ENCODE peak calls at places on chromosome 18, in nine cellular contexts. C, K, T, X, S, D, G, F and R are unnamed samples. For H3K9me3, the result is how much of the 10 kb centered on the place peaks cover.

GRCh38 chr18:32920796-32921787 is 148.3 kb upstream of the KLHL14 start:
- DNase-seq in S (no peak), X (no peak), C (no peak), K (no peak), G (no peak), T (no peak), F (peak), D (peak), R (no peak)

GRCh38 chr18:50662177-50662576 is 102.3 kb downstream of the MAPK4 start:
- DNase-seq in S (peak), D (peak), G (peak), K (no peak), T (peak), F (peak), X (peak), C (no peak), R (no peak)

GRCh38 chr18:36412778-36413177 is 115.3 kb downstream of the FHOD3 start:
- DNase-seq in X (no peak), T (no peak), S (no peak), C (no peak), G (peak), D (peak), F (peak), K (no peak), R (no peak)

GRCh38 chr18:37529863-37530262 is 35.7 kb downstream of the CELF4 start:
- DNase-seq in K (no peak), C (no peak), F (no peak), G (no peak), D (no peak), X (peak), S (no peak), T (no peak), R (no peak)

GRCh38 chr18:73461780-73462059 is 593.9 kb upstream of the NETO1 start:
- DNase-seq in X (no peak), K (no peak), S (no peak), D (peak), G (no peak), F (peak), T (no peak), C (no peak), R (no peak)

GRCh38 chr18:32735781-32736180 is 37.0 kb downstream of the KLHL14 start:
- DNase-seq in K (no peak), X (no peak), C (no peak), G (no peak), S (no peak), T (no peak), F (peak), D (peak), R (no peak)

GRCh38 chr18:56445422-56445821 is 193.0 kb downstream of the TXNL1 start:
- DNase-seq in G (no peak), D (no peak), X (no peak), K (no peak), C (no peak), T (no peak), F (no peak), S (no peak), R (no peak)

GRCh38 chr18:45291616-45292612 is 323.4 kb upstream of the SLC14A2 start:
- DNase-seq in K (no peak), F (peak), D (peak), S (no peak), G (no peak), C (no peak), X (no peak), T (no peak), R (no peak)

GRCh38 chr18:76988827-76989646 is 143.5 kb downstream of the MBP start:
- DNase-seq in G (no peak), T (no peak), F (no peak), S (no peak), D (no peak), C (no peak), X (no peak), K (no peak), R (no peak)

GRCh38 chr18:24027156-24027555 is 12.6 kb downstream of the TTC39C start:
- DNase-seq in C (peak), F (peak), T (no peak), G (no peak), D (peak), S (peak), X (no peak), K (no peak), R (no peak)

GRCh38 chr18:69819460-69819859 is 128.2 kb downstream of the CD226 start:
- DNase-seq in T (no peak), G (no peak), C (no peak), F (no peak), K (no peak), X (no peak), S (no peak), D (no peak), R (no peak)

GRCh38 chr18:36829362-36830140 is 624 bp downstream of the KIAA1328 start:
- DNase-seq in D (peak), F (no peak), C (no peak), G (no peak), K (no peak), X (no peak), T (no peak), S (no peak), R (no peak)

GRCh38 chr18:26865557-26865956 is at the start of gene AQP4:
- DNase-seq in C (peak), X (no peak), D (no peak), T (no peak), G (no peak), F (no peak), K (peak), S (no peak), R (no peak)

GRCh38 chr18:21289843-21290242 is 47.8 kb downstream of the GREB1L start:
- DNase-seq in S (no peak), F (no peak), C (no peak), G (no peak), K (no peak), D (no peak), X (no peak), T (no peak), R (no peak)

GRCh38 chr18:8232791-8233190 is 376.4 kb upstream of the RAB12 start:
- DNase-seq in T (no peak), K (no peak), F (no peak), S (no peak), C (no peak), D (no peak), X (no peak), G (no peak), R (no peak)

GRCh38 chr18:73774836-73775509 is 372.7 kb downstream of the FBXO15 start:
- DNase-seq in K (no peak), D (no peak), C (no peak), T (no peak), F (peak), G (no peak), X (no peak), S (peak), R (no peak)

GRCh38 chr18:14943486-14943885 is 195.5 kb downstream of the ANKRD30B start:
- DNase-seq in C (no peak), G (no peak), T (no peak), X (no peak), D (no peak), K (no peak), F (no peak), S (no peak), R (no peak)

GRCh38 chr18:49754866-49755265 is 58.5 kb downstream of the ACAA2 start:
- DNase-seq in G (no peak), S (no peak), T (no peak), K (no peak), D (peak), C (no peak), F (no peak), X (no peak), R (no peak)

GRCh38 chr18:70390366-70391090 is 101.7 kb downstream of the SOCS6 start:
- DNase-seq in D (peak), K (no peak), G (no peak), F (no peak), S (no peak), C (no peak), T (no peak), X (no peak), R (no peak)

GRCh38 chr18:56517761-56518160 is 120.6 kb downstream of the TXNL1 start:
- DNase-seq in F (no peak), T (no peak), K (no peak), D (no peak), C (no peak), S (no peak), X (no peak), G (no peak), R (no peak)

GRCh38 chr18:37568671-37569070 is 3.1 kb upstream of the CELF4 start:
- DNase-seq in G (no peak), T (no peak), C (no peak), F (no peak), S (no peak), X (no peak), K (no peak), D (no peak), R (no peak)

GRCh38 chr18:25298853-25299274 is 53.1 kb downstream of the ZNF521 start:
- DNase-seq in G (no peak), F (no peak), X (no peak), C (peak), T (peak), D (peak), S (no peak), K (no peak), R (no peak)

GRCh38 chr18:55462652-55463051 is 125.3 kb downstream of the TCF4 start:
- DNase-seq in F (no peak), T (no peak), D (no peak), K (no peak), G (no peak), X (no peak), C (no peak), S (no peak), R (no peak)

GRCh38 chr18:41818381-41819355 is 136.4 kb upstream of the PIK3C3 start:
- DNase-seq in K (no peak), G (no peak), F (no peak), D (no peak), S (no peak), T (no peak), X (no peak), C (no peak), R (no peak)

GRCh38 chr18:37847544-37847943 is 281.9 kb upstream of the CELF4 start:
- DNase-seq in T (no peak), F (no peak), S (no peak), D (no peak), G (no peak), C (no peak), X (no peak), K (no peak), R (no peak)

GRCh38 chr18:56373601-56374000 is 264.8 kb downstream of the TXNL1 start:
- DNase-seq in G (no peak), D (no peak), F (no peak), T (no peak), C (no peak), X (no peak), K (no peak), S (no peak), R (no peak)

GRCh38 chr18:3514312-3515216 is 64.6 kb downstream of the TGIF1 start:
- DNase-seq in T (no peak), D (peak), C (no peak), K (no peak), X (no peak), F (no peak), G (no peak), S (no peak), R (no peak)

GRCh38 chr18:61893971-61894750 is 1.4 kb upstream of the RNF152 start:
- DNase-seq in D (peak), C (peak), F (peak), K (peak), G (peak), T (peak), X (no peak), S (peak), R (peak)

GRCh38 chr18:51051105-51051712 is 21.2 kb downstream of the SMAD4 start:
- DNase-seq in D (peak), K (no peak), F (peak), S (no peak), X (peak), T (peak), C (no peak), G (peak), R (no peak)

GRCh38 chr18:54316071-54316820 is 41.4 kb downstream of the STARD6 start:
- DNase-seq in C (no peak), S (no peak), K (no peak), G (no peak), X (no peak), D (no peak), F (no peak), T (no peak), R (no peak)
- H3K27ac ChIP-seq in C (no peak), S (no peak), K (no peak), G (no peak), X (no peak), D (no peak), F (no peak), T (no peak), R (no peak)

DNA sequence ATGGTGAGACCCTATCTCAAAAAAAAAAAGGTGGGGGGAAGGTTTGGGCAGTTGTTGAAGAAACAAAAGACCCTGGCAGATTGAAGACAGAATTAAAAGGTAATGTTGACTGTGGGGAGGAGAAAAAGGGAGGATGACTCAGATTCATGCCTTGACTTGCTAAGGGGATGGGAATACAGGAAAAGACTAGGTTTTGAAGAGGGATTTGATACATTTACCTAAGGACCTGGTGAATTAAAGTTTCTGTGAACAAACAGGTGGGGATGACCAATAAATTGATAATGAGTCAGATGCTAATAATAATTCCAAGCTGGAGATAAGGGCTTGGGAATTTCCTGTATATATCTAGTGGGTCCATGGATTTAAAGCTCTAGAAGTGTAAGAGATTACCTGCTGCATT is 27.6 kb downstream of the TTR start:
- DNase-seq in F (no peak), C (no peak), X (no peak), S (no peak), D (no peak), T (no peak), G (no peak), K (no peak), R (no peak)
- H3K9me3 ChIP-seq in F (under half), C (under half), X (under half), S (under half), D (under half), T (under half), G (under half), K (under half), R (under half)

DNA sequence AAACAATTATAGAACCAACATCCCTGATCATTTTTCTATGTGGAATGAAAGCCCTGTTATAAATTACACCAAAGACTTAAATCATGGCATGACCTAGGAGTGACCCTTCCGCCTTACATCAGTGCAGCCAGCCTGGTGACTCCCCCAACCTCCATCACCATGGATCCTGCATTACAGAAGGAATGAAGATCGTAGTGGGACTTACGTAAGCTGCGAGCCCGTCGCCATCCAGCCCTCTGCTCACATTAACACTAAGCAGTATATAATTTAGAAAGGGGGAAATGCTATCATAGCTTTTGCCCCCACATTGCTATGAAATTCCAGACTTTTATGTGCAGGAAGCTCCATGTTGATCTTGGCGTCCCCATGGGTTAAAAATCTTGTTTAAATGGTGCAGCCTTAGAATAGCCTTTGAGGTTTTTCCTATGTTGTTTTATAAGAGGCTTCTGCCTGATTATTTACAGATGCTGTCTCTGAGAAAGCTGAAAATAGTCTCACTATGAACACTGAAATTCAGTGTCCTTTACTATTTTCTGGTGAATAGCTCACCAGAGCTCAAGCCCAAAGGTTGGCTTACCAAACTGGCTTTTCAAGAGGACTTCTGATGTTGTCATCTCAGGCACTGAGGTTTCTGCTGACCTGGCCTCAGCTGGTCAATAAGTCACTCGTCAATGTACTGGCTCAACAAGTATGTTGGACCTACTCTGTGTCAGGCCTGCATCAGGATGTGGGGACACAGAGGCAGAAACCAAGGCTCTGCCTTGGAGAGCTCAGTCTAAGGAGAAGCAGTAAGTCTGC is 76.2 kb downstream of the COLEC12 start:
- DNase-seq in C (no peak), D (peak), K (no peak), G (no peak), F (no peak), T (no peak), X (no peak), S (no peak), R (no peak)
- H3K27ac ChIP-seq in C (no peak), D (peak), K (no peak), G (no peak), F (no peak), T (no peak), X (no peak), S (no peak), R (no peak)

DNA sequence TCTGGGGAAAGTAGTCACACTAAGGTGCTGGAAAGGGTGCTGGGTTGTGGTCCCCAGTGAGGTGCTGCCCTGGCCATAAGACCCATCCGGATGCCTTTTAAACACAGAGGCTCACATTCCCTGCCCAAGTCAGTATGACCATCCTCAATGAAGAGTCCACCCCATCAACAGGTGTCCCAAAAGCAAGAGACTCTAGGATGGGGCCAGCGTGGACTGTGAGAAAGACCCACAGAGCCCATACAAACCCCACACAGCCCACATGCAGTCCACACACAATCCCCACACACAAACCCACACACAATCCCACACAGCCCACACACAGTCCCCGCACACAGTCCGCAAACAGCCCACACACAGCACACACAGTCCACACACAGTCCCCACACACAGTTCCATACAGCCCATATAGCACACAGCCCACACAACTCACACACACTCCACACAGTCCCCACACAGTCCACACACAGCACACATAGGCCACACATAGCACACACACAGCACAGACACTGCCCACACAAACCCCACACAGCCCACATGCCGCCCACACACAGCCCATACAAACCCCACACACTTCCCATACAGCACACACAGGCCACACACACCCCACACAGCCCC is 241.4 kb upstream of the SALL3 start:
- DNase-seq in K (no peak), T (no peak), X (no peak), S (no peak), D (no peak), G (no peak), C (no peak), F (no peak), R (no peak)
- H3K9me3 ChIP-seq in K (under half), T (under half), X (under half), S (under half), D (under half), G (under half), C (under half), F (under half), R (under half)

GRCh38 chr18:10928971-10929373 is 220.4 kb downstream of the PIEZO2 start:
- DNase-seq in T (no peak), X (peak), G (peak), F (no peak), S (no peak), D (peak), C (no peak), K (no peak), R (no peak)
- H3K27ac ChIP-seq in T (no peak), X (no peak), G (no peak), F (no peak), S (no peak), D (no peak), C (no peak), K (no peak), R (no peak)

DNA sequence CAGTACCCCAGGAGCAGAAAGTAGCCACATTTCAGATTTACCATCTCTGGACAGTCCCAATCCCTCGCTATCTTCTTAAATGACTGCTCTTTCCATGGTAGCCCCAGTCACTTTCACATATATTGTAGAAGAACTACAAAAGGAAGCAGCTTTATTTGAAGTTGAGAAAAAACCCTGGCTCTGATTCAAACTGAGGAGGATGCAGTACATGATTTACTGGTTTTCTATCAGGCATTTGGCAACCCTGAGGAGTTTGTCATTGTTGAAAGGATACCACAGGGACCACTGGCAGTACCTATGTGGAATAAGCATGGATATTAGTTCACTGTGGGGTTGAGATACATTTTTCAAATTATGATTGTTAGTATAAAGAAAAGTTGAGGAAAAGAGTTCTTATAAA is 640.9 kb upstream of the SETBP1 start:
- DNase-seq in C (no peak), K (no peak), X (no peak), F (no peak), T (no peak), D (no peak), S (no peak), G (no peak), R (no peak)
- H3K9me3 ChIP-seq in C (under half), K (under half), X (under half), F (under half), T (under half), D (under half), S (under half), G (under half), R (under half)

GRCh38 chr18:78621141-78621540 is 358.5 kb upstream of the SALL3 start:
- DNase-seq in D (no peak), K (no peak), X (no peak), T (no peak), C (no peak), S (no peak), G (no peak), F (no peak), R (no peak)

GRCh38 chr18:78625446-78625845 is 354.2 kb upstream of the SALL3 start:
- DNase-seq in X (no peak), K (no peak), G (no peak), T (no peak), C (no peak), F (no peak), D (no peak), S (no peak), R (no peak)

GRCh38 chr18:78624646-78625279 is 354.9 kb upstream of the SALL3 start:
- DNase-seq in D (no peak), F (no peak), T (no peak), C (no peak), G (no peak), K (no peak), S (no peak), X (no peak), R (no peak)

GRCh38 chr18:78622251-78622953 is 357.2 kb upstream of the SALL3 start:
- DNase-seq in C (no peak), G (no peak), T (no peak), X (no peak), S (no peak), D (no peak), K (no peak), F (no peak), R (no peak)

DNA sequence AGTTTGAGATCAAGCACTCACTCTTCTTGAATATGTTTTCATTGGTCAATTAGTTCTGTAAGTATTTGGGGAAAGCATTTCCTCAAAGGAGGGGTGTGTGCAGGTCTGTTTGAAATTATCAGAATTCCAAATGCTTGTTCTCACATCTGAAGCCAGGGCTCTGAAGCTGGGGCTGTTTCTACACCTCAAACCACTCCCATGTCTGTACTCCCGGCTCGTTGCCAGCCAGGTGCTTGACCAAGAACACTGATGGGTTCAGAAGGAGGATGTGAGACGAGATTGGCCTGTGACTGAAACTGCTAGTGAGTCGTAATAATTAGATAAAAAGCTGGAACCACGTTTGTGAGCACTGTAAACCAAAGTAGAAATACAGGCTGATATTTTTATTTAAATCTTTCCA is 356.5 kb upstream of the SALL3 start:
- DNase-seq in F (no peak), D (no peak), T (no peak), C (no peak), G (no peak), X (peak), K (peak), S (no peak), R (no peak)
- H3K27ac ChIP-seq in F (no peak), D (no peak), T (no peak), C (no peak), G (no peak), X (no peak), K (no peak), S (no peak), R (no peak)